ENCODE peak calls at places on chromosomes 7 and 10, in five cellular contexts. G, N, V, D and A are unnamed samples.

GRCh38 chr7:18320971-18321567 is 174.5 kb upstream of the HDAC9 start:
- DNase-seq in G (peak; percentile 32), N (no peak), V (peak; percentile 16), D (no peak), A (no peak)

GRCh38 chr10:4755286-4756009 is 70.6 kb upstream of the AKR1E2 start:
- DNase-seq in G (no peak), N (no peak), V (no peak), D (no peak), A (no peak)

GRCh38 chr10:114304566-114305421 is 65.7 kb downstream of the VWA2 start:
- DNase-seq in G (peak; percentile 62), N (no peak), V (no peak), D (peak; percentile 86), A (peak; percentile 29)

GRCh38 chr7:33744293-33744692 is 161.0 kb upstream of the BMPER start:
- DNase-seq in G (peak; percentile 35), N (no peak), V (no peak), D (no peak), A (no peak)

GRCh38 chr10:128092454-128092853 is 33.8 kb downstream of the MKI67 start:
- DNase-seq in G (no peak), N (no peak), V (no peak), D (no peak), A (peak; percentile 8)

GRCh38 chr7:97620495-97620894 is 111.4 kb upstream of the TAC1 start:
- DNase-seq in G (no peak), N (no peak), V (no peak), D (no peak), A (no peak)

GRCh38 chr7:74525881-74526280 is 72.2 kb downstream of the GTF2IRD1 start:
- DNase-seq in G (no peak), N (no peak), V (no peak), D (peak; percentile 90), A (no peak)

GRCh38 chr10:75655791-75656451 is 224.5 kb downstream of the LRMDA start:
- DNase-seq in G (no peak), N (no peak), V (no peak), D (no peak), A (no peak)

GRCh38 chr10:43809211-43809930 is 160.7 kb upstream of the ZNF32 start:
- DNase-seq in G (no peak), N (no peak), V (peak; percentile 75), D (no peak), A (no peak)

GRCh38 chr10:93722550-93722949 is 20.2 kb upstream of the FRA10AC1 start:
- DNase-seq in G (no peak), N (no peak), V (no peak), D (no peak), A (no peak)

GRCh38 chr10:100968839-100969174 is 497 bp upstream of the SEMA4G start:
- DNase-seq in G (no peak), N (no peak), V (no peak), D (no peak), A (no peak)

GRCh38 chr10:43044444-43045245 is 32.2 kb upstream of the RET start:
- DNase-seq in G (no peak), N (no peak), V (no peak), D (no peak), A (no peak)

GRCh38 chr7:47345754-47346377 is 236.0 kb downstream of the TNS3 start:
- DNase-seq in G (no peak), N (no peak), V (no peak), D (no peak), A (no peak)

GRCh38 chr7:11642841-11643240 is 189.2 kb downstream of the THSD7A start:
- DNase-seq in G (no peak), N (no peak), V (no peak), D (no peak), A (no peak)

GRCh38 chr7:11650030-11650429 is 182.0 kb downstream of the THSD7A start:
- DNase-seq in G (no peak), N (no peak), V (no peak), D (no peak), A (no peak)

GRCh38 chr10:17676919-17677318 is 33.0 kb downstream of the STAM start:
- DNase-seq in G (no peak), N (no peak), V (no peak), D (no peak), A (no peak)

GRCh38 chr7:107660381-107661080 is at the start of gene SLC26A4:
- DNase-seq in G (peak; percentile 44), N (no peak), V (no peak), D (peak; percentile 15), A (no peak)

GRCh38 chr10:34333513-34333912 is 481.6 kb downstream of the PARD3 start:
- DNase-seq in G (no peak), N (no peak), V (no peak), D (no peak), A (no peak)

GRCh38 chr10:58733436-58733835 is 220.8 kb downstream of the BICC1 start:
- DNase-seq in G (no peak), N (no peak), V (no peak), D (no peak), A (no peak)